ENCODE peak calls at places on chromosomes 2 and 18, in four cellular contexts. One of them, this sample, is unnamed.

GRCh38 chr2:212863185-212863588 is 288.2 kb downstream of the IKZF2 start:
- DNase-seq in transverse colon: peak
- DNase-seq in body of pancreas: peak
- DNase-seq in substantia nigra: no peak
- DNase-seq in this sample: no peak

GRCh38 chr18:22168360-22168921 is 948 bp upstream of the GATA6 start:
- DNase-seq in body of pancreas: peak
- DNase-seq in substantia nigra: no peak
- DNase-seq in transverse colon: peak
- DNase-seq in this sample: no peak

GRCh38 chr2:8653485-8653884 is 28.4 kb upstream of the ID2 start:
- DNase-seq in transverse colon: no peak
- DNase-seq in body of pancreas: no peak
- DNase-seq in substantia nigra: peak
- DNase-seq in this sample: no peak

GRCh38 chr2:96537734-96538486 is 1.4 kb downstream of the ARID5A start:
- DNase-seq in body of pancreas: no peak
- DNase-seq in transverse colon: no peak
- DNase-seq in substantia nigra: no peak
- DNase-seq in this sample: no peak

GRCh38 chr2:156005999-156006712 is 326.4 kb downstream of the NR4A2 start:
- DNase-seq in substantia nigra: no peak
- DNase-seq in body of pancreas: no peak
- DNase-seq in transverse colon: no peak
- DNase-seq in this sample: no peak

GRCh38 chr2:44553456-44553855 is 191.7 kb downstream of the CAMKMT start:
- DNase-seq in body of pancreas: no peak
- DNase-seq in transverse colon: no peak
- DNase-seq in substantia nigra: no peak
- DNase-seq in this sample: no peak

GRCh38 chr2:216827073-216827725 is 32.7 kb downstream of the TNP1 start:
- DNase-seq in body of pancreas: no peak
- DNase-seq in substantia nigra: no peak
- DNase-seq in transverse colon: no peak
- DNase-seq in this sample: no peak

GRCh38 chr2:134917958-134918517 is 584 bp upstream of the CCNT2 start:
- DNase-seq in body of pancreas: no peak
- DNase-seq in substantia nigra: no peak
- DNase-seq in transverse colon: no peak
- DNase-seq in this sample: peak

GRCh38 chr2:47782557-47783490 is at the start of gene MSH6:
- DNase-seq in transverse colon: peak
- DNase-seq in body of pancreas: peak
- DNase-seq in substantia nigra: peak
- DNase-seq in this sample: peak

GRCh38 chr2:207330912-207331311 is 165.2 kb upstream of the KLF7 start:
- DNase-seq in substantia nigra: no peak
- DNase-seq in body of pancreas: peak
- DNase-seq in transverse colon: no peak
- DNase-seq in this sample: peak

GRCh38 chr18:63832470-63832869 is 55.0 kb upstream of the SERPINB2 start:
- DNase-seq in substantia nigra: no peak
- DNase-seq in transverse colon: no peak
- DNase-seq in body of pancreas: no peak
- DNase-seq in this sample: peak

GRCh38 chr2:196217116-196217515 is 45.7 kb upstream of the STK17B start:
- DNase-seq in body of pancreas: no peak
- DNase-seq in transverse colon: no peak
- DNase-seq in substantia nigra: no peak
- DNase-seq in this sample: no peak

GRCh38 chr2:55431982-55432627 is 12.4 kb upstream of the CCDC88A start:
- DNase-seq in transverse colon: no peak
- DNase-seq in substantia nigra: no peak
- DNase-seq in body of pancreas: no peak
- DNase-seq in this sample: no peak

GRCh38 chr2:23456881-23457760 is 72.1 kb downstream of the KLHL29 start:
- DNase-seq in substantia nigra: no peak
- DNase-seq in body of pancreas: no peak
- DNase-seq in transverse colon: no peak
- DNase-seq in this sample: no peak

GRCh38 chr18:58847383-58848071 is 17.1 kb upstream of the ZNF532 start:
- DNase-seq in body of pancreas: peak
- DNase-seq in substantia nigra: peak
- DNase-seq in transverse colon: no peak
- DNase-seq in this sample: no peak

GRCh38 chr2:186848873-186849578 is at the start of gene ZSWIM2:
- DNase-seq in substantia nigra: peak
- DNase-seq in transverse colon: peak
- DNase-seq in body of pancreas: peak
- DNase-seq in this sample: peak

GRCh38 chr18:2970762-2971659 is 41.9 kb downstream of the LPIN2 start:
- DNase-seq in substantia nigra: peak
- DNase-seq in transverse colon: no peak
- DNase-seq in body of pancreas: no peak
- DNase-seq in this sample: no peak

GRCh38 chr18:25661836-25662235 is 309.9 kb upstream of the ZNF521 start:
- DNase-seq in substantia nigra: no peak
- DNase-seq in body of pancreas: no peak
- DNase-seq in transverse colon: no peak
- DNase-seq in this sample: no peak

GRCh38 chr2:45433363-45433762 is 177.7 kb downstream of the SRBD1 start:
- DNase-seq in body of pancreas: no peak
- DNase-seq in substantia nigra: no peak
- DNase-seq in transverse colon: no peak
- DNase-seq in this sample: no peak

GRCh38 chr18:48345596-48345995 is 63.6 kb downstream of the ZBTB7C start:
- DNase-seq in transverse colon: peak
- DNase-seq in body of pancreas: no peak
- DNase-seq in substantia nigra: no peak
- DNase-seq in this sample: no peak

GRCh38 chr2:46803551-46803885 is 112.1 kb downstream of the MCFD2 start:
- DNase-seq in body of pancreas: no peak
- DNase-seq in substantia nigra: peak
- DNase-seq in transverse colon: no peak
- DNase-seq in this sample: no peak

GRCh38 chr2:44470151-44470550 is 108.4 kb downstream of the CAMKMT start:
- DNase-seq in substantia nigra: no peak
- DNase-seq in body of pancreas: no peak
- DNase-seq in transverse colon: no peak
- DNase-seq in this sample: no peak

GRCh38 chr18:47594063-47594462 is 336.4 kb downstream of the SMAD2 start:
- DNase-seq in transverse colon: no peak
- DNase-seq in substantia nigra: no peak
- DNase-seq in body of pancreas: no peak
- DNase-seq in this sample: no peak

GRCh38 chr18:5159080-5159479 is 38.0 kb downstream of the AKAIN1 start:
- DNase-seq in substantia nigra: no peak
- DNase-seq in transverse colon: no peak
- DNase-seq in body of pancreas: no peak
- DNase-seq in this sample: no peak

GRCh38 chr18:64713284-64713683 is 564.4 kb upstream of the LINC00305 start:
- DNase-seq in substantia nigra: no peak
- DNase-seq in body of pancreas: peak
- DNase-seq in transverse colon: no peak
- DNase-seq in this sample: no peak

GRCh38 chr2:232349546-232349945 is 29.0 kb upstream of the ALPP start:
- DNase-seq in transverse colon: no peak
- DNase-seq in substantia nigra: no peak
- DNase-seq in body of pancreas: no peak
- DNase-seq in this sample: no peak

GRCh38 chr18:78416853-78417252 is 562.8 kb upstream of the SALL3 start:
- DNase-seq in transverse colon: no peak
- DNase-seq in substantia nigra: no peak
- DNase-seq in body of pancreas: no peak
- DNase-seq in this sample: no peak

GRCh38 chr2:207479198-207479785 is 50.5 kb upstream of the CREB1 start:
- DNase-seq in transverse colon: no peak
- DNase-seq in body of pancreas: no peak
- DNase-seq in substantia nigra: no peak
- DNase-seq in this sample: no peak

GRCh38 chr2:67295406-67295805 is 101.7 kb upstream of the ETAA1 start:
- DNase-seq in transverse colon: no peak
- DNase-seq in body of pancreas: no peak
- DNase-seq in substantia nigra: no peak
- DNase-seq in this sample: no peak

GRCh38 chr2:172438064-172438421 is 10.7 kb downstream of the ITGA6 start:
- DNase-seq in substantia nigra: no peak
- DNase-seq in transverse colon: no peak
- DNase-seq in body of pancreas: no peak
- DNase-seq in this sample: no peak

GRCh38 chr2:240629968-240630770 is 4.9 kb downstream of the GPR35 start:
- DNase-seq in transverse colon: peak
- DNase-seq in substantia nigra: no peak
- DNase-seq in body of pancreas: no peak
- DNase-seq in this sample: no peak

GRCh38 chr2:26245231-26245732 is 543 bp downstream of the HADHB start:
- DNase-seq in substantia nigra: peak
- DNase-seq in transverse colon: peak
- DNase-seq in body of pancreas: no peak
- DNase-seq in this sample: no peak

GRCh38 chr2:222641336-222641735 is 14.6 kb downstream of the FARSB start:
- DNase-seq in substantia nigra: no peak
- DNase-seq in body of pancreas: no peak
- DNase-seq in transverse colon: no peak
- DNase-seq in this sample: no peak

GRCh38 chr2:174602741-174603140 is 5.1 kb upstream of the WIPF1 start:
- DNase-seq in substantia nigra: no peak
- DNase-seq in body of pancreas: no peak
- DNase-seq in transverse colon: no peak
- DNase-seq in this sample: no peak

GRCh38 chr2:152335851-152336102 is 803 bp downstream of the FMNL2 start:
- DNase-seq in substantia nigra: no peak
- DNase-seq in transverse colon: no peak
- DNase-seq in body of pancreas: peak
- DNase-seq in this sample: no peak

GRCh38 chr2:160876029-160876428 is 284.2 kb upstream of the TANK start:
- DNase-seq in substantia nigra: no peak
- DNase-seq in body of pancreas: no peak
- DNase-seq in transverse colon: no peak
- DNase-seq in this sample: no peak

GRCh38 chr2:189997016-189997415 is 65.5 kb downstream of the MSTN start:
- DNase-seq in body of pancreas: no peak
- DNase-seq in substantia nigra: no peak
- DNase-seq in transverse colon: no peak
- DNase-seq in this sample: no peak

GRCh38 chr18:63374520-63374919 is 7.5 kb upstream of the KDSR start:
- DNase-seq in substantia nigra: no peak
- DNase-seq in transverse colon: no peak
- DNase-seq in body of pancreas: no peak
- DNase-seq in this sample: no peak

GRCh38 chr2:169778421-169778820 is 20.2 kb upstream of the SSB start:
- DNase-seq in body of pancreas: no peak
- DNase-seq in substantia nigra: no peak
- DNase-seq in transverse colon: no peak
- DNase-seq in this sample: no peak

GRCh38 chr2:169776483-169776802 is 22.2 kb upstream of the SSB start:
- DNase-seq in transverse colon: no peak
- DNase-seq in body of pancreas: no peak
- DNase-seq in substantia nigra: no peak
- DNase-seq in this sample: no peak

GRCh38 chr2:169772651-169773050 is 26.0 kb upstream of the SSB start:
- DNase-seq in body of pancreas: no peak
- DNase-seq in substantia nigra: no peak
- DNase-seq in transverse colon: no peak
- DNase-seq in this sample: no peak

GRCh38 chr2:169775765-169776482 is 22.7 kb upstream of the SSB start:
- DNase-seq in transverse colon: no peak
- DNase-seq in substantia nigra: no peak
- DNase-seq in body of pancreas: no peak
- DNase-seq in this sample: no peak

GRCh38 chr2:169775354-169775753 is 23.3 kb upstream of the SSB start:
- DNase-seq in body of pancreas: no peak
- DNase-seq in transverse colon: no peak
- DNase-seq in substantia nigra: no peak
- DNase-seq in this sample: no peak
- H3K27ac ChIP-seq in body of pancreas: no peak
- H3K27ac ChIP-seq in transverse colon: no peak
- H3K27ac ChIP-seq in substantia nigra: no peak
- H3K27ac ChIP-seq in this sample: no peak

DNA sequence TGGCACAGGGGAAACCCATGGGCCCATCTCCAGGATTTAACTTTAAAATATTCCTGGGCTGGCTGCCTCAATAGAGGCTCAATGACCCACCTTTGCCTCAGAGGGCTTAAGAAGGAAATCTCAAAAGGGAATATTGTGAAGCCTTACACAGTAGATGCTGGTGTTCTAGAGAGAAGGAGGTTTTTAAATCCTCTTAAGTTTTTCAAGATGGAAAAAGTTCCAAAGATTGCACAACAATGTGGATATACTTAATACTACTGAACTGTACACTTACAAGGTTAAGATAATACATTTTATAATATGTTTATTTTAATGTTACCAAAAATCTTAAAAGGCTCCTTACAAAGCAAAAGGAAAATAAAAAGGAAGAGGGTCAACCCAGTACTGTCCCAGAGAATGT is 54.9 kb upstream of the LCLAT1 start:
- DNase-seq in transverse colon: no peak
- DNase-seq in body of pancreas: no peak
- DNase-seq in substantia nigra: no peak
- DNase-seq in this sample: no peak
- H3K27ac ChIP-seq in transverse colon: no peak
- H3K27ac ChIP-seq in body of pancreas: no peak
- H3K27ac ChIP-seq in substantia nigra: no peak
- H3K27ac ChIP-seq in this sample: no peak

GRCh38 chr2:191048073-191048472 is 34.1 kb upstream of the STAT1 start:
- DNase-seq in substantia nigra: no peak
- DNase-seq in body of pancreas: no peak
- DNase-seq in transverse colon: no peak
- DNase-seq in this sample: no peak
- H3K27ac ChIP-seq in substantia nigra: no peak
- H3K27ac ChIP-seq in body of pancreas: no peak
- H3K27ac ChIP-seq in transverse colon: no peak
- H3K27ac ChIP-seq in this sample: peak

GRCh38 chr2:39517102-39517436 is 80.0 kb upstream of the MAP4K3 start:
- DNase-seq in body of pancreas: no peak
- DNase-seq in transverse colon: no peak
- DNase-seq in substantia nigra: no peak
- DNase-seq in this sample: no peak
- H3K27ac ChIP-seq in body of pancreas: no peak
- H3K27ac ChIP-seq in transverse colon: peak
- H3K27ac ChIP-seq in substantia nigra: no peak
- H3K27ac ChIP-seq in this sample: no peak

GRCh38 chr2:20242727-20243377 is 17.9 kb upstream of the SDC1 start:
- DNase-seq in transverse colon: no peak
- DNase-seq in substantia nigra: no peak
- DNase-seq in body of pancreas: no peak
- DNase-seq in this sample: no peak
- H3K27ac ChIP-seq in transverse colon: no peak
- H3K27ac ChIP-seq in substantia nigra: no peak
- H3K27ac ChIP-seq in body of pancreas: no peak
- H3K27ac ChIP-seq in this sample: no peak

GRCh38 chr2:239114119-239114581 is 266.3 kb downstream of the TWIST2 start:
- DNase-seq in body of pancreas: no peak
- DNase-seq in substantia nigra: no peak
- DNase-seq in transverse colon: no peak
- DNase-seq in this sample: no peak
- H3K27ac ChIP-seq in body of pancreas: no peak
- H3K27ac ChIP-seq in substantia nigra: no peak
- H3K27ac ChIP-seq in transverse colon: peak
- H3K27ac ChIP-seq in this sample: no peak